ENCODE peak calls at places on chromosomes 16 and 17, in seven cellular contexts. P is epithelial cell of esophagus, U is mesendoderm, B is germinal center, J is activated T-cell treated with anti-CD3 and anti-CD28 coated beads for 1 hour, Q is cardiac fibroblast, K is AG09309. A is an unnamed sample.

GRCh38 chr17:47800686-47801085 is 20.9 kb downstream of the OSBPL7 start:
- DNase-seq in P (no peak), U (no peak), B (no peak), J (no peak), Q (no peak), K (no peak), A (no peak)

GRCh38 chr16:30928390-30928789 is 5.0 kb downstream of the FBXL19 start:
- DNase-seq in P (no peak), U (no peak), B (no peak), J (no peak), Q (no peak), K (no peak), A (no peak)

GRCh38 chr17:56481654-56482053 is 111.8 kb upstream of the NOG start:
- DNase-seq in P (no peak), U (no peak), B (no peak), J (no peak), Q (no peak), K (no peak), A (no peak)

GRCh38 chr16:26672206-26672605 is 394.5 kb upstream of the C16orf82 start:
- DNase-seq in P (no peak), U (peak; percentile 12), B (peak; percentile 30), J (no peak), Q (no peak), K (no peak), A (no peak)

GRCh38 chr16:15672514-15673167 is 22.6 kb downstream of the NDE1 start:
- DNase-seq in P (peak; percentile 99), U (peak; percentile 3), B (peak; percentile 30), J (peak; percentile 59), Q (peak; percentile 99), K (peak; percentile 92), A (no peak)

GRCh38 chr17:77853208-77853977 is 105.1 kb upstream of the TNRC6C start:
- DNase-seq in P (no peak), U (no peak), B (no peak), J (no peak), Q (no peak), K (no peak), A (no peak)

GRCh38 chr16:27918755-27919154 is 144.8 kb downstream of the GSG1L start:
- DNase-seq in P (peak; percentile 5), U (no peak), B (no peak), J (no peak), Q (peak; percentile 11), K (no peak), A (no peak)

GRCh38 chr17:12853921-12854320 is 64.6 kb downstream of the ARHGAP44 start:
- DNase-seq in P (no peak), U (peak; percentile 44), B (no peak), J (no peak), Q (no peak), K (no peak), A (no peak)

GRCh38 chr17:66021757-66022156 is 170.2 kb downstream of the CEP112 start:
- DNase-seq in P (no peak), U (peak; percentile 10), B (no peak), J (no peak), Q (no peak), K (no peak), A (no peak)

GRCh38 chr16:62050793-62051192 is 14.6 kb upstream of the CDH8 start:
- DNase-seq in P (no peak), U (peak; percentile 59), B (no peak), J (no peak), Q (no peak), K (no peak), A (no peak)

GRCh38 chr16:51390877-51391276 is 239.8 kb upstream of the SALL1 start:
- DNase-seq in P (no peak), U (peak; percentile 51), B (no peak), J (no peak), Q (no peak), K (no peak), A (no peak)

GRCh38 chr17:37648555-37648954 is 5.3 kb upstream of the DDX52 start:
- DNase-seq in P (peak; percentile 74), U (no peak), B (no peak), J (no peak), Q (peak; percentile 93), K (peak; percentile 29), A (no peak)

GRCh38 chr16:22948058-22948602 is 134.2 kb downstream of the HS3ST2 start:
- DNase-seq in P (no peak), U (peak; percentile 13), B (no peak), J (no peak), Q (no peak), K (no peak), A (peak; percentile 32)

GRCh38 chr17:6072157-6072556 is 2.0 kb downstream of the WSCD1 start:
- DNase-seq in P (peak; percentile 24), U (no peak), B (no peak), J (no peak), Q (peak; percentile 16), K (no peak), A (no peak)

A was measured in GM13976.